ENCODE peak calls at places on chromosome 11, in eight cellular contexts. H, Z, B, T, G, J, C and M are unnamed samples.
A peak's percentile ranks its signal among the peaks of the same experiment; 100 is the strongest.

GRCh38 chr11:16986434-16987204 is 27.6 kb downstream of the PLEKHA7 start:
- DNase-seq in H (no peak), Z (peak; percentile 92), B (no peak), T (no peak), G (no peak), J (no peak), C (no peak), M (no peak)

GRCh38 chr11:134531331-134532135 is 119.5 kb upstream of the B3GAT1 start:
- DNase-seq in H (no peak), Z (no peak), B (no peak), T (no peak), G (peak; percentile 73), J (no peak), C (peak; percentile 5), M (peak; percentile 35)

GRCh38 chr11:68302256-68303054 is 9.9 kb upstream of the LRP5 start:
- DNase-seq in H (peak; percentile 25), Z (peak; percentile 84), B (no peak), T (no peak), G (peak; percentile 75), J (peak; percentile 50), C (no peak), M (no peak)

GRCh38 chr11:120181446-120181992 is 29.3 kb upstream of the OAF start:
- DNase-seq in H (no peak), Z (no peak), B (no peak), T (no peak), G (peak; percentile 77), J (no peak), C (peak; percentile 6), M (no peak)

GRCh38 chr11:844693-845644 is 2.3 kb downstream of the TSPAN4 start:
- DNase-seq in H (peak; percentile 92), Z (peak; percentile 79), B (peak; percentile 90), T (peak; percentile 96), G (peak; percentile 99), J (peak; percentile 87), C (peak; percentile 86), M (peak; percentile 92)

GRCh38 chr11:18466402-18466801 is 10.7 kb downstream of the LDHAL6A start:
- DNase-seq in H (no peak), Z (no peak), B (no peak), T (no peak), G (no peak), J (no peak), C (no peak), M (no peak)

GRCh38 chr11:134907636-134908035 is 495.6 kb upstream of the B3GAT1 start:
- DNase-seq in H (no peak), Z (no peak), B (no peak), T (no peak), G (peak; percentile 68), J (no peak), C (no peak), M (no peak)

GRCh38 chr11:70834984-70835560 is 417.3 kb downstream of the SHANK2 start:
- DNase-seq in H (no peak), Z (no peak), B (no peak), T (no peak), G (no peak), J (no peak), C (no peak), M (no peak)

GRCh38 chr11:111531687-111532364 is 8.7 kb upstream of the LAYN start:
- DNase-seq in H (peak; percentile 96), Z (no peak), B (no peak), T (peak; percentile 82), G (no peak), J (peak; percentile 95), C (peak; percentile 84), M (no peak)

GRCh38 chr11:132942611-132943324 is 589.5 kb downstream of the OPCML start:
- DNase-seq in H (no peak), Z (no peak), B (no peak), T (no peak), G (no peak), J (no peak), C (no peak), M (no peak)

GRCh38 chr11:41997860-41998259 is 538.4 kb upstream of the LRRC4C start:
- DNase-seq in H (no peak), Z (no peak), B (no peak), T (no peak), G (no peak), J (no peak), C (no peak), M (no peak)

GRCh38 chr11:69518081-69518950 is 36.9 kb downstream of the LINC01488 start:
- DNase-seq in H (peak; percentile 32), Z (no peak), B (no peak), T (peak; percentile 92), G (no peak), J (peak; percentile 94), C (no peak), M (no peak)

GRCh38 chr11:65067446-65067845 is 9.1 kb upstream of the NAALADL1 start:
- DNase-seq in H (no peak), Z (no peak), B (no peak), T (no peak), G (no peak), J (no peak), C (no peak), M (no peak)

GRCh38 chr11:70176940-70177689 is 26.0 kb upstream of the FADD start:
- DNase-seq in H (peak; percentile 12), Z (peak; percentile 46), B (no peak), T (no peak), G (no peak), J (no peak), C (peak; percentile 85), M (no peak)

GRCh38 chr11:47950396-47950795 is 30.0 kb upstream of the PTPRJ start:
- DNase-seq in H (no peak), Z (peak; percentile 34), B (no peak), T (peak; percentile 22), G (no peak), J (no peak), C (peak; percentile 47), M (no peak)

GRCh38 chr11:16745950-16746349 is 7.5 kb downstream of the C11orf58 start:
- DNase-seq in H (no peak), Z (no peak), B (no peak), T (no peak), G (no peak), J (no peak), C (no peak), M (no peak)

GRCh38 chr11:85934599-85935169 is 79.5 kb downstream of the CCDC83 start:
- DNase-seq in H (no peak), Z (no peak), B (peak; percentile 25), T (no peak), G (no peak), J (no peak), C (no peak), M (no peak)
- H3K4me3 ChIP-seq in H (peak overlapping the region; percentile 61), Z (no peak overlapping the region), B (peak overlapping the region; percentile 7), T (peak overlapping the region; percentile 10), G (no peak overlapping the region), J (no peak overlapping the region), C (no peak overlapping the region), M (peak overlapping the region; percentile 47)

DNA sequence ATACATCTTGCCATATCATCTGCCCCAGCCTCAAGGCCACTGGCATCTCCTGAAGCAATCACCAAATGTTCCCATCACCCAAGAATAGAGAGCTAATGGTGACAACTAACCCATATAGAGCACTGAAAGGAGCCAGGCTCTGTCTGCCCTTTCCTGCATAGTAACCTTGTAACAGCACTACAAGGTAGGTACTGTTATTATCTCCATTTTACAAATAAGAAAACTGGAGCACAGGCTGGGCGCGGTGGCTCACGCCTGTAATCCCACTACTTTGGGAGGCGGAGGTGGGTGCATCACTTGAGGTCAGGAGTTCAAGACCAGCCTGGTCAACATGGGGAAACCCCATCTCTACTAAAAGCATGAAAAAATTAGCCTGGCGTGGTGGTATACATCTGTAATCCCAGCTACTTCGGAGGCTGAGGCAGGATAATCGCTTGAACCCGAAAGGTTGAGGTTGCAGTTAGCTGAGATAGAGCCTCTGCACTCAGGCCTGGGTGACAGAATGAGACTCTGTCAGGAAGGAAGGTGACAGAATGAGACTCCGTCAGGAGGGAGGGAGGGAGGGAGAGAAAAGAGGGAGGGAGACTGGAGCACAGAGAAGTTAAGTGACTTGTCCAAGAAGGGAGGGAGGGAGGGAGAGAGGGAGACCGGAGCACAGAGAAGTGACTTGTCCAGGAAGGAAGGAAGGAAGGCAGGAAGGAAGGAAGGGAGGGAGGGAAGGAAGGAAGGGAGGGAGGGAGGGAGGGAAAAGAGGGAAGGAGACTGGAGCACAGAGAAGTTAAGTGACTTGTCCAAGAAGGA is 2.2 kb downstream of the SLC35F2 start:
- DNase-seq in H (no peak), Z (peak; percentile 11), B (no peak), T (no peak), G (peak; percentile 73), J (no peak), C (no peak), M (no peak)
- H3K4me3 ChIP-seq in H (peak overlapping the region; percentile 89), Z (no peak overlapping the region), B (no peak overlapping the region), T (no peak overlapping the region), G (no peak overlapping the region), J (no peak overlapping the region), C (no peak overlapping the region), M (no peak overlapping the region)

DNA sequence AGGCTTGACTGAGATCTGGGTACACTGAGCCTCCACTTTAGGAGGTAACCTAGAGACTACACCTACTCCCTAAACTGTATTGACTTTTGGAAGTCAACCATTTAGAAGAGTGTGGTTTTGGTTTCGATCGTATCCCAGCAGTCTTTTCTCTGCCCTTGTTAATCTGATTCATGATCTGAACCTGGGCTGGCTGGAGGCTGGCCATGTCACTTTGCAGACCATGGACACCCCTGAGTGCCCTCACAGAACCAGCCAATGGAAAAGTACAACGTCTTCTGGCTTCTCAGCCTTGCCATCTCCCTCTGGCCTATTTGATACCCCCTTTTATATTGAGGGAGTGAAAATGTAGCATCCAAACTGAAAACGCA is 10.8 kb downstream of the EHF start:
- DNase-seq in H (no peak), Z (no peak), B (no peak), T (no peak), G (no peak), J (no peak), C (no peak), M (no peak)
- H3K4me3 ChIP-seq in H (no peak overlapping the region), Z (no peak overlapping the region), B (no peak overlapping the region), T (no peak overlapping the region), G (no peak overlapping the region), J (no peak overlapping the region), C (no peak overlapping the region), M (no peak overlapping the region)

GRCh38 chr11:78949976-78950690 is 375.5 kb upstream of the NARS2 start:
- DNase-seq in H (no peak), Z (no peak), B (no peak), T (no peak), G (peak; percentile 72), J (no peak), C (no peak), M (no peak)

GRCh38 chr11:78957481-78958245 is 383.0 kb upstream of the NARS2 start:
- DNase-seq in H (peak; percentile 29), Z (no peak), B (no peak), T (peak; percentile 4), G (peak; percentile 29), J (peak; percentile 63), C (no peak), M (no peak)

GRCh38 chr11:78952866-78953265 is 378.2 kb upstream of the NARS2 start:
- DNase-seq in H (no peak), Z (no peak), B (no peak), T (no peak), G (peak; percentile 29), J (no peak), C (no peak), M (no peak)

GRCh38 chr11:78952188-78952587 is 377.5 kb upstream of the NARS2 start:
- DNase-seq in H (no peak), Z (no peak), B (no peak), T (no peak), G (peak; percentile 59), J (no peak), C (no peak), M (no peak)

DNA sequence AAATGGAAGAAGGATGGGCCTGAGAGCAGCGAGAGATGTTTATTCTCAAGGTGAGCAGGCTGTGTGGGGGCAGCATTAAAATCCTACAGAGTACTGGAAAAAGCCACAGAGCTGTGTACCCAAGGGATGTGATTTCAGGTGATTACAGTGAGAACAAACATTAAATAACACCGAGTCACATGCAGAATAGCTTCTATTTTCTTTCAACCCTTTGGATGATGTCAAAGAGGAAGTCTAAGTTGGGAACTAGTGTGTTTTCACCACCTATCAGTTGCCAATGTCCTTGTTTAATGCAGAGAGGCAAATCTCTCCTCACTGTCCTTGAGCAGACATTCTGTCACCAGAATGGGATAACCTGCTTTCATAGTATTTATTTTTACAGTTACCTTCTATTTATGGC is 379.6 kb upstream of the NARS2 start:
- DNase-seq in H (no peak), Z (no peak), B (no peak), T (no peak), G (no peak), J (no peak), C (no peak), M (no peak)
- H3K4me3 ChIP-seq in H (no peak overlapping the region), Z (no peak overlapping the region), B (no peak overlapping the region), T (no peak overlapping the region), G (no peak overlapping the region), J (no peak overlapping the region), C (no peak overlapping the region), M (no peak overlapping the region)